ENCODE peak calls at places on chromosomes 7 and 10, in seven cellular contexts. C is NCI-H1417; K is fibroblast of pulmonary artery; D is CD4-positive, alpha-beta memory T cell; E is activated CD4-positive, alpha-beta T cell treated with anti-CD3 and anti-CD28 coated beads for 48 hours; V is GDM1; O is cardiac muscle cell. Y is an unnamed sample.

GRCh38 chr7:121494531-121494930 is 98.4 kb upstream of the FAM3C start:
- DNase-seq in C (no peak), K (no peak), D (no peak), E (no peak), V (no peak), O (no peak), Y (no peak)

GRCh38 chr10:62012318-62012717 is 110.8 kb downstream of the ARID5B start:
- DNase-seq in C (no peak), K (no peak), D (no peak), E (no peak), V (no peak), O (no peak), Y (no peak)

GRCh38 chr7:7843972-7844371 is 124.6 kb upstream of the GLCCI1 start:
- DNase-seq in C (no peak), K (no peak), D (no peak), E (no peak), V (no peak), O (no peak), Y (no peak)

GRCh38 chr7:57646219-57646900 is 196.4 kb downstream of the ZNF716 start:
- DNase-seq in C (no peak), K (no peak), D (no peak), E (no peak), V (no peak), O (no peak), Y (no peak)

GRCh38 chr10:114163062-114163861 is 10.7 kb downstream of the CCDC186 start:
- DNase-seq in C (no peak), K (peak), D (no peak), E (no peak), V (no peak), O (no peak), Y (no peak)

GRCh38 chr10:12389154-12389734 is 39.9 kb downstream of the CAMK1D start:
- DNase-seq in C (peak), K (no peak), D (no peak), E (no peak), V (no peak), O (no peak), Y (peak)

GRCh38 chr7:39948375-39948774 is 1.7 kb upstream of the CDK13 start:
- DNase-seq in C (no peak), K (no peak), D (no peak), E (peak), V (no peak), O (no peak), Y (peak)

GRCh38 chr7:149855368-149856305 is 17.5 kb downstream of the ZNF862 start:
- DNase-seq in C (peak), K (peak), D (no peak), E (no peak), V (no peak), O (peak), Y (no peak)

GRCh38 chr10:131907679-131908078 is 6.9 kb downstream of the PPP2R2D start:
- DNase-seq in C (no peak), K (no peak), D (peak), E (no peak), V (no peak), O (no peak), Y (no peak)

GRCh38 chr10:126908225-126908624 is 3.0 kb downstream of the DOCK1 start:
- DNase-seq in C (no peak), K (peak), D (no peak), E (no peak), V (no peak), O (no peak), Y (no peak)

GRCh38 chr7:144384071-144384470 is 19.4 kb downstream of the NOBOX start:
- DNase-seq in C (no peak), K (peak), D (no peak), E (no peak), V (no peak), O (no peak), Y (no peak)

GRCh38 chr7:94160719-94161435 is 156.7 kb upstream of the BET1 start:
- DNase-seq in C (no peak), K (no peak), D (no peak), E (no peak), V (no peak), O (no peak), Y (no peak)

GRCh38 chr7:5421626-5422323 is 1.9 kb downstream of the TNRC18 start:
- DNase-seq in C (peak), K (peak), D (peak), E (no peak), V (peak), O (peak), Y (peak)

GRCh38 chr10:51503378-51503777 is 196.0 kb downstream of the CSTF2T start:
- DNase-seq in C (no peak), K (no peak), D (no peak), E (no peak), V (no peak), O (no peak), Y (no peak)

GRCh38 chr10:95655571-95656290 is 780 bp downstream of the ALDH18A1 start:
- DNase-seq in C (peak), K (peak), D (no peak), E (peak), V (no peak), O (peak), Y (no peak)

GRCh38 chr7:148289630-148290029 is 300.9 kb upstream of the C7orf33 start:
- DNase-seq in C (no peak), K (no peak), D (no peak), E (no peak), V (no peak), O (no peak), Y (no peak)

GRCh38 chr7:84040365-84040764 is 154.2 kb downstream of the SEMA3A start:
- DNase-seq in C (peak), K (no peak), D (no peak), E (no peak), V (no peak), O (no peak), Y (no peak)

GRCh38 chr10:132158122-132158741 is 28.5 kb upstream of the DPYSL4 start:
- DNase-seq in C (peak), K (no peak), D (peak), E (peak), V (no peak), O (no peak), Y (no peak)

GRCh38 chr10:69315610-69316312 is 37.5 kb downstream of the HK1 start:
- DNase-seq in C (no peak), K (no peak), D (no peak), E (peak), V (no peak), O (no peak), Y (no peak)

GRCh38 chr7:2495402-2496309 is 19.5 kb upstream of the GRIFIN start:
- DNase-seq in C (peak), K (no peak), D (no peak), E (no peak), V (no peak), O (peak), Y (no peak)

GRCh38 chr7:38929460-38930171 is 20.6 kb upstream of the VPS41 start:
- DNase-seq in C (peak), K (peak), D (no peak), E (no peak), V (no peak), O (peak), Y (no peak)

GRCh38 chr7:16646427-16647081 is 573 bp downstream of the BZW2 start:
- DNase-seq in C (peak), K (no peak), D (peak), E (no peak), V (no peak), O (peak), Y (no peak)

GRCh38 chr7:95584752-95585425 is 11.4 kb downstream of the PDK4 start:
- DNase-seq in C (no peak), K (no peak), D (no peak), E (no peak), V (no peak), O (no peak), Y (no peak)

GRCh38 chr7:95545007-95545615 is 51.2 kb downstream of the PDK4 start:
- DNase-seq in C (no peak), K (peak), D (no peak), E (no peak), V (no peak), O (peak), Y (peak)

GRCh38 chr10:122116331-122116730 is 127.4 kb downstream of the TACC2 start:
- DNase-seq in C (peak), K (peak), D (no peak), E (no peak), V (no peak), O (no peak), Y (peak)

GRCh38 chr10:111316607-111317006 is 239.8 kb downstream of the ADRA2A start:
- DNase-seq in C (peak), K (no peak), D (no peak), E (no peak), V (no peak), O (no peak), Y (no peak)

GRCh38 chr7:158809596-158809995 is 19.7 kb downstream of the ESYT2 start:
- DNase-seq in C (no peak), K (peak), D (no peak), E (peak), V (peak), O (no peak), Y (no peak)

GRCh38 chr10:72291019-72291532 is 17.4 kb downstream of the DDIT4 start:
- DNase-seq in C (no peak), K (no peak), D (peak), E (peak), V (no peak), O (no peak), Y (no peak)

GRCh38 chr10:89478739-89479116 is 56.7 kb downstream of the SLC16A12 start:
- DNase-seq in C (no peak), K (peak), D (no peak), E (no peak), V (no peak), O (peak), Y (no peak)

GRCh38 chr7:136869991-136870798 is 1.7 kb downstream of the CHRM2 start:
- DNase-seq in C (peak), K (no peak), D (no peak), E (no peak), V (no peak), O (peak), Y (no peak)

GRCh38 chr10:104657458-104657857 is 16.4 kb downstream of the SORCS3 start:
- DNase-seq in C (no peak), K (no peak), D (no peak), E (no peak), V (no peak), O (no peak), Y (no peak)

GRCh38 chr10:43403911-43404674 is 4.9 kb downstream of the HNRNPF start:
- DNase-seq in C (no peak), K (no peak), D (no peak), E (peak), V (no peak), O (no peak), Y (no peak)

GRCh38 chr10:73368238-73368637 is 9.6 kb upstream of the CFAP70 start:
- DNase-seq in C (no peak), K (no peak), D (no peak), E (peak), V (no peak), O (no peak), Y (no peak)

GRCh38 chr10:16649757-16650156 is 128.1 kb upstream of the C1QL3 start:
- DNase-seq in C (peak), K (no peak), D (no peak), E (no peak), V (no peak), O (no peak), Y (no peak)

GRCh38 chr7:13949939-13950338 is 39.5 kb downstream of the ETV1 start:
- DNase-seq in C (no peak), K (no peak), D (no peak), E (no peak), V (no peak), O (no peak), Y (no peak)

GRCh38 chr7:106599343-106599698 is 61.6 kb downstream of the CCDC71L start:
- DNase-seq in C (peak), K (no peak), D (no peak), E (no peak), V (no peak), O (no peak), Y (no peak)

GRCh38 chr10:121459765-121460453 is 138.3 kb downstream of the FGFR2 start:
- DNase-seq in C (no peak), K (no peak), D (no peak), E (no peak), V (no peak), O (no peak), Y (no peak)

GRCh38 chr10:61882621-61883375 is 18.7 kb upstream of the ARID5B start:
- DNase-seq in C (no peak), K (no peak), D (no peak), E (peak), V (no peak), O (no peak), Y (no peak)

Y was measured in adrenal gland.